ENCODE peak calls at places on chromosomes 5 and 9, in seven cellular contexts. Z, E, C, Q, K, J and P are unnamed samples.

GRCh38 chr9:91954841-91955471 is 4.9 kb upstream of the ROR2 start:
- DNase-seq in Z (no peak), E (peak), C (peak), Q (peak), K (peak), J (no peak), P (peak)

GRCh38 chr5:29122306-29122705 is 2071.2 kb upstream of the CDH6 start:
- DNase-seq in Z (no peak), E (no peak), C (no peak), Q (no peak), K (no peak), J (no peak), P (no peak)

GRCh38 chr5:93532370-93532769 is 48.6 kb downstream of the NR2F1-AS1 start:
- DNase-seq in Z (no peak), E (peak), C (peak), Q (peak), K (peak), J (peak), P (peak)

GRCh38 chr9:34454571-34455065 is 3.8 kb downstream of the FAM219A start:
- DNase-seq in Z (no peak), E (no peak), C (peak), Q (peak), K (peak), J (no peak), P (peak)

GRCh38 chr9:37292896-37293295 is 129.6 kb upstream of the GRHPR start:
- DNase-seq in Z (no peak), E (no peak), C (peak), Q (no peak), K (no peak), J (no peak), P (peak)

GRCh38 chr5:173920024-173920753 is 32.0 kb downstream of the CPEB4 start:
- DNase-seq in Z (no peak), E (no peak), C (no peak), Q (peak), K (peak), J (no peak), P (no peak)

GRCh38 chr5:115309751-115310370 is 13.4 kb upstream of the CCDC112 start:
- DNase-seq in Z (no peak), E (no peak), C (peak), Q (peak), K (peak), J (no peak), P (peak)

GRCh38 chr9:112546149-112547012 is 59.8 kb downstream of the KIAA1958 start:
- DNase-seq in Z (no peak), E (no peak), C (peak), Q (no peak), K (no peak), J (no peak), P (no peak)

GRCh38 chr5:127876384-127876783 is 173.2 kb downstream of the CCDC192 start:
- DNase-seq in Z (peak), E (no peak), C (no peak), Q (no peak), K (peak), J (no peak), P (no peak)

GRCh38 chr5:50441479-50441815 is 359 bp upstream of the EMB start:
- DNase-seq in Z (no peak), E (no peak), C (no peak), Q (no peak), K (no peak), J (no peak), P (no peak)
- H3K4me3 ChIP-seq in Z (peak), E (peak), C (peak), Q (no peak), K (peak), J (peak), P (no peak)

DNA sequence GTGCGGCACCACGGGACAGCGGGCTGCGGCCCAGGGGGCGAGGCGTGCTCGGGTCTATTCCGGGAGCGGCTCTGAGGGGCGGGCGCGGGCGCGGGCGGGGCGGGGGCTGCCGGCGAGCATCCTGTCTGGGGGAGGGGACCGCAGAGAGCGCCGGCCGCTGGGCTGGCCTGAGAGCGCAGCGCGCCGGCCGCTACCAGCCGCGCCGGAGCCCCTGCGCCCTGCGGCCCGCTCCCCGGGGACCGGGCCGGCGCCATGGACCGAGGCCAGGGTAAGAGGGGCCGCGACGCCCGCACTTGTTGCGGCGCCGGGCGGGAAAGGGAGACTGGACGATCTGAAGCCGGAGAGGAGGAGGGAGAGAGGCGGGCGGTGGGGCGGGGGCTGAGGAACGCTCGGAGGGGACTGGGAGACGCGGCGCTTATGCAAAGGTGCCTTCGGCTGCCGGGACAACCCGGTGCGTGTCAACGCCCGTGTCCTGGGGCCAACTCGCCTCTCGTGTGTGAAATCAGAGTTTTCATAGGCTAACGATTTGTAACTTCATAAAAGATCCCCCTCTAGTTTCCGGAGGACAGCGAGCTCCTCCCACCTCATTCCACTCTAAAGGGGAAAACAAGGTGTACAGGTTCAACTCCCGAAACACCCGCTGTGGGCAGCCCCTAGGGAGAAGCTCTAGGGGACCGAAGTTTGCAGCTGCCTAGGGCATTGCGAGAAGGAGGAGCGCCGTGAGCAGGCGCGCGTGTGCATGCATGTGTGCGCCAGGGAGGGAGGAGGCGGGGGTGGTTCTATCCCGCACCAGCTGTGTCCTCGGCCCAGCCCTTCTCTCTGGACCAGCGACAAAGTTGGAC is at the start of gene AFAP1L1:
- DNase-seq in Z (no peak), E (peak), C (peak), Q (peak), K (peak), J (peak), P (peak)
- H3K4me3 ChIP-seq in Z (peak), E (no peak), C (peak), Q (peak), K (peak), J (peak), P (peak)

GRCh38 chr9:105295151-105295550 is 50.7 kb downstream of the SLC44A1 start:
- DNase-seq in Z (no peak), E (no peak), C (no peak), Q (no peak), K (no peak), J (no peak), P (no peak)
- H3K4me3 ChIP-seq in Z (no peak), E (no peak), C (no peak), Q (no peak), K (no peak), J (no peak), P (no peak)

GRCh38 chr5:11903614-11904269 is 504 bp downstream of the CTNND2 start:
- DNase-seq in Z (no peak), E (no peak), C (peak), Q (no peak), K (peak), J (no peak), P (no peak)
- H3K4me3 ChIP-seq in Z (peak), E (no peak), C (peak), Q (no peak), K (peak), J (no peak), P (no peak)

DNA sequence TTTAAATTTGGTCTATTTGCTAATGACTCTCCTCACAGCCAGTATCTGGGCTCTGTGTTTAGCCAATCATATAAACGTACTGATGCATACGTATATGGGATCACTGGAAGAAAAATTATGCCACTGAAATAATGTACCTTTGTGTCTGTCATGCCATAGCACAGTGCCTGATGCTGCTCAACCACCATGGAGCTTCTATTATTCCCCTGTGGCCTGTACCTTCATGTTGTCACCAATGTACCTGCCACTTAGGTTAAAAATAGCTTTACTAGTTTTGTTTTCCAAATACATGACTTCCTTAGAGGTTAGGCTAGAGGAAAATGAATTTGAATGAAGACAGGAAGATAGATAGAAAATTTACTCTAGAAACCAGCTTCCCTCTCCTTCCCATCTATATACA is 34.6 kb downstream of the HACD4 start:
- DNase-seq in Z (no peak), E (no peak), C (no peak), Q (no peak), K (no peak), J (no peak), P (no peak)
- H3K4me3 ChIP-seq in Z (no peak), E (no peak), C (no peak), Q (no peak), K (no peak), J (no peak), P (no peak)

DNA sequence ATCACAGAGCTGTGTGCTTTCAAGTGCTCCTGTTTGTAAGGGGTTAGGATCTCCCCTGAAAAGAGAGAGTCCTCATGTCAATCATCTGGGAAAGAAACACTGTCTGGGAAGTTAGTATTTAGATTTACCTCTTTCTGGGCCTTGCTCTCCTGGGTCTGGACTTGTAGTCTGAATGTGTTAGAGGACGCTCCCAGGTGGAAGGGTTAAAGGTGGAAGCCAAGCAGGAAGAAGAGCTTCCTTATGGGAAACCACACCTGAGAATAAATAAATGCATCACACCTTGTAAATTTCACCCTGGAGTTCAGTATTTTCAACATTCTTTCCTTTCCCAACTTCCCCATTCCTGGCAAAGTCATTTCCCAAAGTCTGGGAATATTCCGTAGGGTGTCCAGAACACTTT is 1.3 kb downstream of the PLGRKT start:
- DNase-seq in Z (no peak), E (peak), C (no peak), Q (no peak), K (peak), J (no peak), P (no peak)
- H3K4me3 ChIP-seq in Z (no peak), E (no peak), C (peak), Q (no peak), K (peak), J (no peak), P (no peak)

GRCh38 chr5:77645995-77646639 is 7.6 kb upstream of the OTP start:
- DNase-seq in Z (no peak), E (no peak), C (no peak), Q (no peak), K (no peak), J (no peak), P (no peak)

GRCh38 chr5:77642915-77643653 is 4.6 kb upstream of the OTP start:
- DNase-seq in Z (no peak), E (no peak), C (peak), Q (no peak), K (no peak), J (no peak), P (no peak)

GRCh38 chr5:77645158-77645994 is 6.9 kb upstream of the OTP start:
- DNase-seq in Z (no peak), E (peak), C (peak), Q (no peak), K (no peak), J (no peak), P (no peak)

GRCh38 chr5:77643654-77644404 is 5.3 kb upstream of the OTP start:
- DNase-seq in Z (no peak), E (no peak), C (peak), Q (no peak), K (no peak), J (no peak), P (no peak)

DNA sequence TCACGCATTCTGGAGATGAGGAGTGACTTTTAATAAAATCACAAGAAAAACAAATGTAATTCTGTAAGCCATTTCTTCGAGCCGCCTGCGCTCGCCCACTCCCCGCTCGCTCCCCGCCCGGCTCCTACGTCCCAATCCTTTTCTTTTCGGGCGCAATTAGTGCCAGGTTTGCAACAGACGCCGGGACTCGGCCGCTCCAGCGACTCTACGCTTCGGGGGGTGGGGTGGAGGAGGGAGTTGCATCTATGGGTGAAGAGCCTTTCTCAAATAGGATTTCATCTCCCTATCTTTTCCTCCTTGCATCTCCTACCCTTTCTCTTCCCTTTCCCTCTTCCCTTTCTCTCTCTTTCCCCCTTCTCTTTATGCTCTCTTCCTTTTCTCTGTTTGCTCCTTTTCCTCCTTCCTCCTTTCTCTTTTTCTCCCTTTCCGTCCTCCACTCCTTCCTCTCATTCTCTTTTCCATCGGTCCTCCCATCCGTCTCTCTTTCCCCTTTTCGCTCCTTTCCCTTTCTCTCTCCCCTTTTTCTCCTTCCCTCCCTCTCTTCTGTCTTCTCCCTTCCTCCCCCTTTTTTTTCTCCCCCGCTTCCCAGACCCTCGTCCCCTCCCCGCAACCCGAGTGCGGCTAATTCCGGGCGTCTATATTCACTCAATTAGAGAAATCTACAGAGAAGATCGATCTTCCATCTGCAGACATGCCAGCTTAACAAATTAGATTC is 6.1 kb upstream of the OTP start:
- DNase-seq in Z (no peak), E (no peak), C (peak), Q (no peak), K (no peak), J (no peak), P (no peak)
- H3K4me3 ChIP-seq in Z (no peak), E (no peak), C (no peak), Q (no peak), K (no peak), J (peak), P (no peak)

GRCh38 chr5:135027318-135027698 is 6.7 kb downstream of the PITX1 start:
- DNase-seq in Z (no peak), E (no peak), C (no peak), Q (no peak), K (no peak), J (no peak), P (peak)

GRCh38 chr5:135029468-135030122 is 4.4 kb downstream of the PITX1 start:
- DNase-seq in Z (no peak), E (no peak), C (no peak), Q (no peak), K (no peak), J (no peak), P (no peak)

GRCh38 chr5:135027699-135028615 is 6.1 kb downstream of the PITX1 start:
- DNase-seq in Z (no peak), E (no peak), C (no peak), Q (no peak), K (no peak), J (no peak), P (peak)

GRCh38 chr5:135030123-135030517 is 3.9 kb downstream of the PITX1 start:
- DNase-seq in Z (no peak), E (no peak), C (no peak), Q (no peak), K (no peak), J (no peak), P (peak)

DNA sequence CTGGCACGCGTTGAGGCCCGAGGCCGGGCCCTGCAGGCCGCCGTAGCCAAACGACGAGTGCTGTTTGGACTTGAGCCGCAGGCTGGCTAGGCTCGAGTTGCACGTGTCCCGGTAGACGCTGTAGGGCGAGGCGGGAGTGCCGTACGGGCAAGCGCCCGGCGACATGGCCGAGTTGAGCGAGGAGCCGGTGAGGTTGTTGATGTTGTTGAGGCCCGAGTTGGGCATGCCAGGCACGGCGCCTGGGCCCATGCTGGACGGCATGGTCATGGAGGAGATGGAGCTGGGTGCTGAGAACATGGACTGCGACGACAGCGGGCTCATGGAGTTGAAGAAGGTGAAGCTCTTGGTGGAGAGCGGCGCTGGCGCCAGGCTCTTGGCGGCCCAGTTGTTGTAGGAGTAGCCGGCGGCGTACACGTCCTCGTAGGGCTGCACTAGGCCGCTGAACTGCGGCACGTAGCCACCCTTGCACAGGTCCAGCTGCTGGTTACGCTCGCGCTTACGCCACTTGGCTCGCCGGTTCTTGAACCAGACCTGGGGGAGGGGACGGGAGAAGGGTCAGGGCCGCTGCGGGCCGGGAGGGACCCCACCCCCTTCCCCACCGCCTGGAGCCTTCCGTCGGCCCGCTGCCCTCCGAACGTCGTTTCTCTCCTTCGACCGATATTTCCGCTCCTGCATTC is 5.1 kb downstream of the PITX1 start:
- DNase-seq in Z (no peak), E (no peak), C (no peak), Q (no peak), K (no peak), J (no peak), P (peak)
- H3K4me3 ChIP-seq in Z (no peak), E (no peak), C (no peak), Q (no peak), K (no peak), J (no peak), P (peak)